ENCODE peak calls at places on chromosomes 2 and 18, in six cellular contexts. O, C, L, P, F and X are unnamed samples. For H3K9me2, the result is how much of the 10 kb centered on the place peaks cover.

GRCh38 chr2:199716807-199717586 is 134.0 kb downstream of the FTCDNL1 start:
- DNase-seq in C (no peak), L (no peak), P (peak), F (no peak), O (no peak), X (peak)

GRCh38 chr2:171814883-171815282 is 79.2 kb downstream of the SLC25A12 start:
- DNase-seq in O (no peak), F (no peak), L (no peak), P (no peak), C (no peak), X (no peak)

GRCh38 chr2:237509905-237510304 is 22.9 kb downstream of the MLPH start:
- DNase-seq in L (no peak), F (no peak), C (no peak), O (no peak), P (no peak), X (no peak)

GRCh38 chr2:231685349-231686191 is 22.8 kb upstream of the PTMA start:
- DNase-seq in O (no peak), F (peak), C (peak), L (no peak), P (no peak), X (no peak)

GRCh38 chr18:35672897-35673296 is 91.4 kb downstream of the GALNT1 start:
- DNase-seq in F (no peak), P (peak), O (peak), C (no peak), L (no peak), X (no peak)

GRCh38 chr2:205934443-205934842 is 151.5 kb downstream of the INO80D start:
- DNase-seq in F (no peak), P (peak), L (peak), C (no peak), O (no peak), X (no peak)

GRCh38 chr2:26316845-26317244 is 29.1 kb upstream of the SELENOI start:
- DNase-seq in F (no peak), O (no peak), C (no peak), L (no peak), P (no peak), X (no peak)

GRCh38 chr2:54546925-54547324 is 90.8 kb downstream of the SPTBN1 start:
- DNase-seq in C (no peak), F (no peak), L (no peak), O (no peak), P (no peak), X (no peak)

GRCh38 chr2:205025580-205026240 is 480.4 kb downstream of the PARD3B start:
- DNase-seq in P (no peak), O (no peak), L (no peak), F (no peak), C (no peak), X (no peak)

GRCh38 chr2:72255540-72255939 is 107.9 kb upstream of the CYP26B1 start:
- DNase-seq in O (no peak), C (no peak), F (no peak), P (no peak), L (no peak), X (no peak)

GRCh38 chr18:58152891-58153290 is 108.9 kb downstream of the NEDD4L start:
- DNase-seq in L (no peak), O (no peak), P (no peak), F (no peak), C (no peak), X (no peak)

GRCh38 chr2:7987992-7988391 is 693.9 kb upstream of the ID2 start:
- DNase-seq in P (no peak), C (no peak), O (no peak), L (no peak), F (no peak), X (no peak)

GRCh38 chr2:7992612-7993596 is 689.0 kb upstream of the ID2 start:
- DNase-seq in C (no peak), L (no peak), O (no peak), P (peak), F (no peak), X (no peak)

GRCh38 chr2:7986431-7986830 is 695.4 kb upstream of the ID2 start:
- DNase-seq in O (no peak), L (no peak), C (no peak), P (no peak), F (no peak), X (no peak)

GRCh38 chr2:7988440-7988839 is 693.4 kb upstream of the ID2 start:
- DNase-seq in P (no peak), O (no peak), F (no peak), C (no peak), L (no peak), X (no peak)

DNA sequence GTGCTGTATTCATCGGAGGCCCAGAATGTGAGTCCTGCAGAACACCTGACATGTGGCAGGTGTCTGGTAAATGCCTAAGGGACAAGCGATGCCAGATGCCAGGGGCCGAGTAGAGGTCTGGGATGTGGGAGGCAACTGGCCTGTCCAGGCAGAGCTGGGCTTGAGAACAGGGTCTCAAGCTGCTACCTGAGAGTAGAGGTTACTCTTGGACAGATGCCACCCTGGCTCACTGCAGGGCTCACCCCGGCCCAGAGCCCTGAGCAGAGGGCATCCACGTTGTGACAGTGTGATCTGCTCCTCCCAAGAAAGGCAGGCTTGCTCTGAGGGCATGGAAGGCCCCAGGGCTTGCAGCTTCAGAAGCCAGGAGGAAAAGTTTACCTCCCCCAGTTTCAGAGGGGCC is 692.0 kb upstream of the ID2 start:
- DNase-seq in O (no peak), C (no peak), P (no peak), F (no peak), L (no peak), X (no peak)
- H3K9me2 ChIP-seq in O (under half), C (under half), P (under half), F (under half), L (under half), X (under half)

DNA sequence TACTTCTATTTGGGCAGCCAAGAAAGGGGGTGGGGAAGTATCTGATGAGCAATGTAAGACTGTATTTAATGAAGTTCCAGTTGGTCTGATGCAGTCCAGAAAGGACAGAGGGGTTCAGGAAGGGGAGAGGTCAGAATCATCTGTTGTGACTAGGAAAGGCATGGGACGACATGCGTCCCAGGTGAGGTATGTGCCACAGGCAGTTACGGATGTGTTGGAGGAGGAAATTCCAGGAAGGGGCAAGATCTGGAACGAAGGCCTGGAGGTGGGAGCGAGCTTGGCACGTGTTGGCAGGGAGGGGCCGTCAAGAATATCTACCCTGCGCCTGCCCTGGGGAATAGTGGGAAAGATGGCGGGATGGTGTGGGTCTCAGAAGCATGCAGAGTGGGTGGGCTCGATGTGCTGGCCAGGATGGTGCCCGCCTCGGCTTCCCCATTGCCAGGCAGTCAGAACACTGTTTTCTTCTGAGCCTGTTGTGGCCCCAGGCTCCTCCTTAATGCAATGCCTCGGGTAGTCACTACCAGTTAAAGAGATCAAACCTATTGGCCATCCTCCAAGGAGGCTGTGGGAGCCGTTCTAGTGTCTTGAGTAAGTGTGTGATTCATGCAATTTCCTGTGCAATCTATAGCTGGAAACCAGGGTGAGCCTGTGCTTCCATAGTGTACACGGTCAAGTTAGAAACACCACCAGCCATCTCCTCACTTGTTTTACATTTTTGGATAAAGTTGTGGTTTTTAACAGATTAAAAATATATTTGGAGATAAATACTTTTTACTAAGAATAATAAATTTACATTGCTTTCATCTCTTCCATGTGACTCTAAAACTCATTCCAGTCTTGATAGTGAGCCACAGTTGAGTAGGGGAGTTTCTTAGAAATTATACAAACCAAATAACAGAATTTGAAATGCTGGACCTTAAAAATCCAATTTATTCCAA is 57.6 kb upstream of the TXNDC2 start:
- DNase-seq in C (no peak), F (no peak), L (peak), O (peak), P (peak), X (peak)
- H2AFZ ChIP-seq in C (no peak), F (no peak), L (no peak), O (no peak), P (no peak), X (peak)

DNA sequence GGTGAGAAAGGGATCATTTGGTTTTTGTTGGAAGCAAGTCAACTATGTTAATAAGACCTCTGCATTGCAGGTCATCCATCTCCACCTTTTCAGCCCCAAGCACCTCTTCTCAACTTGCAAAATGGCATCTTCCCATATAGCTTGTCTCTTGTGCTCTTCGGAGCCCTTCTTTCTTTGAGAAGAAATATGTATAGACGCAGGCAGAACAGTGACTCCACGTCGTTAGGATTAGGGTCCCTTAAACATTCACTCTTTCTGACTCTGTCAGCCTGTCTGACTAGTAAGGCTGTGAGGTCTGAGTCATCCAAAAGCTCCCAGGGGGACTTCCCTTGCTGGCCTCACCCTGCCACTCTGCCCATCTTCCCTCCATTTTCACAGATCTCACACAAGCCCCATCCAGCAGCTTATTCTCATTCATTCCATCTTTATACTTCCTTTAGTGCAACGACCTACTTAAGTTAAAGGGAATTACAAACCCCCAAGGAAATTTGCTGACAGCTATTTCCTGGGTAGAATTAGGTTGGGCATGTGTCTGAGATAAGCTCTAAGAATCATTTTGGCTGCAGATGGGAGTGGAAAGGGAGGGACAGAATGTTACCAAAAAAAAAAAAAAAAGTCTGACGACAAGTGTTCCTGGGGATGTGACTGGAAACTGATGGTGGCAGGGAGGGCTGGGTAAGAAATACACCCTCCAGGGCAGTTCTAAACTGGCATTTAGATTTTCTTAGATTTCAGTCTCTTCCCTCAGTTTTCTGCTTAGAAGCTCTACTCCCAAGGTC is 37.7 kb upstream of the MEX3C start:
- DNase-seq in F (no peak), C (no peak), L (no peak), O (peak), P (peak), X (peak)
- H3K4me2 ChIP-seq in F (no peak), C (no peak), L (no peak), O (no peak), P (no peak), X (peak)

GRCh38 chr2:176844461-176844860 is 368.1 kb upstream of the HNRNPA3 start:
- DNase-seq in C (no peak), L (no peak), P (no peak), F (no peak), O (no peak), X (no peak)

GRCh38 chr2:176848844-176849243 is 363.8 kb upstream of the HNRNPA3 start:
- DNase-seq in P (no peak), C (no peak), L (no peak), F (no peak), O (no peak), X (no peak)

GRCh38 chr2:176845718-176846117 is 366.9 kb upstream of the HNRNPA3 start:
- DNase-seq in F (no peak), L (no peak), C (no peak), O (no peak), P (no peak), X (no peak)

DNA sequence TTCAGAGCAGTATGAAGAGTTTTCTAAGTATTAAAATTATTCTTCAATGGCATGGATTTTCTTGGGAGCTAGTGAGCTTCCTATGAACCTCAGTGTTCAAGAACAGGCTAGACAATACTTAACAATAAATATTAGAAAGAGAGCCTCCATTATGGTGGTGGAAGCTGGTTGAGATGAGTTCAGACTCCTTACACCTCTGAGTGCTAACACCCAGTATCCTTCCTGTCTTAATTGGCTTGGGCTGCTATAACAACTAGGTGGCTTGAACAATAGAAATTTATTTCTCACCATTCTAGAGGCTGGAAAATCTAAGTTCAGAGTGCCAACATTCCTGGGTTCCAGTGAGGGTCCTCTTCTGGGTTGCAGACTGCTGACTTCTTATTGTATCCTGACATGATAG is 369.4 kb upstream of the HNRNPA3 start:
- DNase-seq in O (no peak), L (no peak), F (no peak), C (no peak), P (no peak), X (no peak)
- H3K9me2 ChIP-seq in O (under half), L (under half), F (under half), C (under half), P (under half), X (under half)

GRCh38 chr2:48391576-48391975 is 138.4 kb upstream of the STON1 start:
- DNase-seq in F (no peak), O (peak), P (no peak), L (no peak), C (no peak), X (no peak)

GRCh38 chr2:48399828-48400552 is 130.0 kb upstream of the STON1 start:
- DNase-seq in F (no peak), C (no peak), P (no peak), O (no peak), L (no peak), X (no peak)

GRCh38 chr2:48397846-48398245 is 132.1 kb upstream of the STON1 start:
- DNase-seq in F (no peak), O (no peak), P (no peak), C (no peak), L (no peak), X (no peak)

GRCh38 chr2:48398285-48399135 is 131.4 kb upstream of the STON1 start:
- DNase-seq in P (no peak), L (no peak), C (no peak), F (no peak), O (no peak), X (no peak)

DNA sequence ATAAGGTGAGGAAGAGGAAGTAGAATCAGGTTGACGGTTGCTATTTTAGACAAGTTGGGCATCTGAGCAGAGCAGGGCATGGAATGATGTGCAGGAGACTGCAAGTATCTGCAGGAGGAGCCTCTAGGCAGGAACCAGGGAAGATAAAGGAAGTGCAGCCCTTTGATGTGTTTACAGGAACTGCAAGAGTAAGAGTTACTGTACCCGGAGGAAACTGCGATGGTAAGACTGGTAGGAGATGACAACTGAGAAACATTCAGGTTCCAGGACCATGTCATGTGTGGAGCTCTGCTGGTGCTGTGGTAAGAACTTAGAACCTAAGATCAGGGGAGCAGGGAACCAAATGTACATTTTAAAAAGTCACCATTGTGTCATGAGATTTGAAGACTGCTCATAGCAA is 134.3 kb upstream of the STON1 start:
- DNase-seq in C (no peak), O (no peak), P (no peak), L (no peak), F (peak), X (no peak)
- H2AFZ ChIP-seq in C (no peak), O (peak), P (no peak), L (no peak), F (peak), X (no peak)

GRCh38 chr2:53130441-53130943 is 637.1 kb upstream of the CHAC2 start:
- DNase-seq in O (no peak), L (no peak), F (no peak), C (no peak), P (peak), X (no peak)
- H3K4me2 ChIP-seq in O (no peak), L (peak), F (no peak), C (no peak), P (peak), X (no peak)

DNA sequence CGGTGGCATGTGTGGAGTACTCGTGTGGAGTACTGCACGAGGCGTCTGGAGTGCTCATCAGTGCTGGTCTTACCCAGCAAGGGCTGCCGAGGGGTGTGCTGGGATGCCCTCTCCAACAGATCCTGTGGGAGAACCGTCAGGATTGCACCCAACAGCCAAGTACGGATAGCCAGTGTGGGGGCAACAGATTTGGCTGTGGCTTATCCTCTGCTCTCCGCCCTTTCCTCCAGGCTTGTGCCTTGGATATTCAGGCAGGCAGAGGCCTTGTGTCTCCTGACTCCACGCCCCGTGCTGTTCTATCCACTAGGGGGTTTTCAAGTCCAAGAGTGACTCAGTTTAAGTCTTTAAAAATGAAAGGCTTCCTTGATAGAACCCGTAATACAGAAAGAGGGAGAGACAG is 321.0 kb upstream of the HS6ST1 start:
- DNase-seq in O (no peak), C (peak), P (peak), L (no peak), F (no peak), X (no peak)
- H3K9me2 ChIP-seq in O (under half), C (under half), P (under half), L (under half), F (under half), X (under half)

GRCh38 chr18:66916834-66917233 is 312.9 kb upstream of the CDH19 start:
- DNase-seq in P (no peak), L (no peak), C (no peak), O (no peak), F (no peak), X (no peak)
- H2AFZ ChIP-seq in P (no peak), L (no peak), C (no peak), O (no peak), F (no peak), X (no peak)

DNA sequence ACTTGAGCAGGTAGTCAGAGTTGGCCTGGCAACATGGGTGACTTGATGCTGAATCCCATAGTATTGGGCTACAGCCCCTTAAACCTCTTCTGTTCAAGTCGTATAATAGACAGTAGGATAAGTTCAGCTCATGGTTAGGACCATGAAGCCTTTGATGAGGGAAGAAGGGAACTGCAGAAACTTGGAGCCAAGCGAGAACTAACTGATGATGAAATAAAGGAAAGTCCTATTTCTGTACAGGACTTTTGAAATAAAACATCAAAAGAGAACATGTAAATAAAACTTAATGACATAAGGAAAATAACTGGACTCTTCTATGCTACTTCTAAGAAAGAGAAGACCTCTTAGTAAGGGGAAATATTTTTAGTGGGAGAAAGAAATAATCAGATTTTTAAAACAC is 51.2 kb upstream of the UGP2 start:
- DNase-seq in F (no peak), O (no peak), C (no peak), P (peak), L (no peak), X (no peak)
- H3K4me2 ChIP-seq in F (no peak), O (no peak), C (no peak), P (peak), L (peak), X (peak)

GRCh38 chr2:128638311-128638710 is 319.6 kb upstream of the HS6ST1 start:
- DNase-seq in O (no peak), P (no peak), C (no peak), L (no peak), F (no peak), X (no peak)
- H3K9me2 ChIP-seq in O (under half), P (under half), C (under half), L (under half), F (under half), X (under half)